ENCODE peak calls at places on chromosomes 3 and 15, in nine cellular contexts. Y is right atrium auricular region; R is CD4-positive, CD25-positive, alpha-beta regulatory T cell; I is stimulated activated CD4-positive, alpha-beta T cell treated with anti-CD3 and anti-CD28 coated beads, Interleukin-2, amount 100 ng/mL, for 48 hours; W is kidney tubule cell; B is stimulated activated naive B cell treated with anti-CD40 and anti-IgM and Interleukin-4, amounts not matched to agents 10 μg/mL and 1 μg/mL and 100 μg/mL, for 72 hours; J is midbrain; C is NCI-H1105; Z is NCI-H460. N is an unnamed sample.

GRCh38 chr3:179653106-179653776 is 401 bp downstream of the USP13 start:
- DNase-seq in W (peak; percentile 77), R (peak; percentile 19), B (peak; percentile 51), I (peak; percentile 50), J (peak; percentile 75), C (peak; percentile 85), Z (peak; percentile 34), Y (peak; percentile 79), N (no peak)

GRCh38 chr3:129560931-129561594 is 18.1 kb downstream of the H1-8 start:
- DNase-seq in Y (peak; percentile 91), W (no peak), B (no peak), J (peak; percentile 15), Z (no peak), I (no peak), C (no peak), R (no peak), N (no peak)

GRCh38 chr15:31740203-31740602 is 290.1 kb upstream of the CHRNA7 start:
- DNase-seq in B (no peak), Z (no peak), Y (no peak), R (no peak), C (no peak), J (no peak), I (no peak), W (no peak), N (no peak)

GRCh38 chr15:40846846-40847224 is 3.0 kb downstream of the SPINT1 start:
- DNase-seq in Z (no peak), Y (no peak), J (no peak), B (no peak), W (peak; percentile 74), C (no peak), R (no peak), I (no peak), N (no peak)

GRCh38 chr15:50210462-50211264 is 28.7 kb downstream of the SLC27A2 start:
- DNase-seq in Z (no peak), R (no peak), J (no peak), Y (no peak), I (no peak), W (peak; percentile 70), C (no peak), B (no peak), N (no peak)

GRCh38 chr3:142028174-142028833 is 121.0 kb downstream of the TFDP2 start:
- DNase-seq in J (peak; percentile 35), C (peak; percentile 80), W (peak; percentile 78), B (peak; percentile 37), I (peak; percentile 17), Z (peak; percentile 43), R (no peak), Y (no peak), N (no peak)

GRCh38 chr3:3627104-3627503 is 172.1 kb upstream of the LRRN1 start:
- DNase-seq in I (no peak), Y (no peak), C (no peak), Z (no peak), R (no peak), W (no peak), B (no peak), J (no peak), N (no peak)

GRCh38 chr3:156126467-156126866 is 6.1 kb downstream of the KCNAB1 start:
- DNase-seq in Z (no peak), C (no peak), B (no peak), W (no peak), R (no peak), J (no peak), I (no peak), Y (no peak), N (peak; percentile 88)

GRCh38 chr15:81298606-81299005 is 25.3 kb downstream of the STARD5 start:
- DNase-seq in J (no peak), W (no peak), I (no peak), Y (no peak), Z (no peak), B (no peak), R (no peak), C (no peak), N (no peak)

GRCh38 chr3:187044206-187044605 is 95.1 kb downstream of the RPL39L start:
- DNase-seq in Y (no peak), Z (no peak), C (no peak), B (peak; percentile 41), R (no peak), J (no peak), W (peak; percentile 70), I (no peak), N (no peak)

GRCh38 chr3:142853270-142854163 is 35.4 kb downstream of the PCOLCE2 start:
- DNase-seq in Z (no peak), I (no peak), W (peak; percentile 96), B (no peak), J (no peak), R (no peak), C (no peak), Y (no peak), N (no peak)

GRCh38 chr15:62119224-62119925 is 45.7 kb downstream of the C2CD4B start:
- DNase-seq in R (no peak), Y (no peak), Z (peak; percentile 90), B (no peak), J (no peak), I (peak; percentile 8), W (peak; percentile 96), C (no peak), N (no peak)

GRCh38 chr3:98110191-98110908 is 20.2 kb upstream of the OR5H1 start:
- DNase-seq in J (no peak), Y (no peak), Z (no peak), R (no peak), I (no peak), B (no peak), C (no peak), W (no peak), N (no peak)

GRCh38 chr15:40894689-40895308 is 549 bp downstream of the VPS18 start:
- DNase-seq in B (peak; percentile 58), W (peak; percentile 84), R (peak; percentile 52), C (no peak), Z (peak; percentile 36), Y (peak; percentile 65), I (peak; percentile 44), J (no peak), N (no peak)

GRCh38 chr3:97389883-97390282 is 374.7 kb upstream of the ARL6 start:
- DNase-seq in Y (no peak), J (no peak), C (peak; percentile 46), R (no peak), Z (no peak), I (no peak), B (no peak), W (no peak), N (no peak)

GRCh38 chr3:71307884-71308697 is 275.4 kb downstream of the FOXP1 start:
- DNase-seq in Y (no peak), J (peak; percentile 53), Z (no peak), R (no peak), C (no peak), W (no peak), I (no peak), B (no peak), N (no peak)

GRCh38 chr3:127368186-127369032 is 80.6 kb upstream of the PRR20G start:
- DNase-seq in R (no peak), C (peak; percentile 17), Z (no peak), W (no peak), J (no peak), B (no peak), I (no peak), Y (no peak), N (no peak)

GRCh38 chr15:91912336-91912735 is 58.8 kb downstream of the SLCO3A1 start:
- DNase-seq in W (no peak), I (no peak), Y (no peak), Z (no peak), B (no peak), R (no peak), J (no peak), C (no peak), N (no peak)

GRCh38 chr15:71098920-71099319 is 16.4 kb upstream of the THSD4 start:
- DNase-seq in Z (no peak), W (no peak), I (no peak), J (no peak), B (no peak), R (no peak), C (no peak), Y (no peak), N (no peak)

GRCh38 chr15:91265431-91265940 is 165.4 kb downstream of the SV2B start:
- DNase-seq in W (no peak), B (no peak), I (no peak), Y (no peak), Z (no peak), R (no peak), J (no peak), C (no peak), N (no peak)

GRCh38 chr3:53150247-53151085 is 10.5 kb upstream of the PRKCD start:
- DNase-seq in B (no peak), W (peak; percentile 74), J (no peak), Z (no peak), Y (no peak), R (no peak), I (no peak), C (no peak), N (no peak)

GRCh38 chr3:56131976-56132590 is 336.2 kb downstream of the ERC2 start:
- DNase-seq in R (no peak), Y (no peak), I (peak; percentile 2), W (peak; percentile 94), J (no peak), C (no peak), B (no peak), Z (peak; percentile 63), N (no peak)

GRCh38 chr3:11386413-11387155 is 114.4 kb downstream of the ATG7 start:
- DNase-seq in Y (no peak), I (no peak), R (no peak), C (no peak), B (no peak), W (peak; percentile 2), J (no peak), Z (no peak), N (no peak)

GRCh38 chr15:65576669-65577068 is 34.3 kb downstream of the INTS14 start:
- DNase-seq in J (no peak), B (no peak), I (no peak), R (no peak), Y (no peak), Z (no peak), C (no peak), W (peak; percentile 73), N (no peak)